ENCODE peak calls at places on chromosomes 7 and 10, in six cellular contexts. K is NT2/D1, W is GM12878, H is HepG2, V is K562, X is SK-N-SH. B is an unnamed sample.

GRCh38 chr10:91883549-91884542 is 25.4 kb downstream of the FGFBP3 start:
- DNase-seq in W (no peak), V (no peak), H (peak; percentile 8), X (no peak), K (no peak), B (no peak)

GRCh38 chr7:131554880-131555516 is 1.4 kb downstream of the PODXL start:
- DNase-seq in W (no peak), X (no peak), V (no peak), K (no peak), H (no peak), B (no peak)

GRCh38 chr7:83119002-83119358 is 43.7 kb downstream of the PCLO start:
- DNase-seq in K (no peak), W (no peak), H (no peak), X (no peak), V (no peak), B (no peak)

GRCh38 chr7:22549667-22550513 is 49.9 kb upstream of the STEAP1B start:
- DNase-seq in X (peak; percentile 73), K (no peak), V (no peak), H (peak; percentile 7), W (no peak), B (peak; percentile 39)

GRCh38 chr7:98278408-98278807 is 3.1 kb upstream of the BRI3 start:
- DNase-seq in X (peak; percentile 22), H (peak; percentile 24), K (no peak), W (no peak), V (no peak), B (no peak)

GRCh38 chr10:3828404-3829192 is 43.6 kb upstream of the KLF6 start:
- DNase-seq in X (no peak), V (peak; percentile 70), W (no peak), K (no peak), H (no peak), B (no peak)

GRCh38 chr7:75638607-75639070 is 100.1 kb downstream of the HIP1 start:
- DNase-seq in V (no peak), X (peak; percentile 92), W (no peak), H (no peak), K (no peak), B (no peak)

GRCh38 chr10:132521466-132522102 is 16.0 kb upstream of the INPP5A start:
- DNase-seq in K (no peak), V (no peak), W (no peak), X (no peak), H (no peak), B (no peak)

GRCh38 chr7:32893722-32894121 is 2.2 kb upstream of the KBTBD2 start:
- DNase-seq in X (no peak), H (no peak), W (no peak), V (no peak), K (no peak), B (no peak)

GRCh38 chr10:80422221-80422536 is 13.8 kb downstream of the PRXL2A start:
- DNase-seq in K (no peak), H (no peak), X (no peak), W (no peak), V (no peak), B (no peak)

GRCh38 chr10:121509776-121510175 is 88.5 kb downstream of the FGFR2 start:
- DNase-seq in X (no peak), V (no peak), K (no peak), H (no peak), W (no peak), B (no peak)

GRCh38 chr10:30820282-30820991 is 190.9 kb upstream of the LYZL2 start:
- DNase-seq in K (no peak), H (no peak), X (peak; percentile 48), V (no peak), W (no peak), B (no peak)

GRCh38 chr10:66350622-66351399 is 575.0 kb upstream of the LRRTM3 start:
- DNase-seq in H (no peak), V (no peak), K (no peak), X (no peak), W (no peak), B (no peak)

DNA sequence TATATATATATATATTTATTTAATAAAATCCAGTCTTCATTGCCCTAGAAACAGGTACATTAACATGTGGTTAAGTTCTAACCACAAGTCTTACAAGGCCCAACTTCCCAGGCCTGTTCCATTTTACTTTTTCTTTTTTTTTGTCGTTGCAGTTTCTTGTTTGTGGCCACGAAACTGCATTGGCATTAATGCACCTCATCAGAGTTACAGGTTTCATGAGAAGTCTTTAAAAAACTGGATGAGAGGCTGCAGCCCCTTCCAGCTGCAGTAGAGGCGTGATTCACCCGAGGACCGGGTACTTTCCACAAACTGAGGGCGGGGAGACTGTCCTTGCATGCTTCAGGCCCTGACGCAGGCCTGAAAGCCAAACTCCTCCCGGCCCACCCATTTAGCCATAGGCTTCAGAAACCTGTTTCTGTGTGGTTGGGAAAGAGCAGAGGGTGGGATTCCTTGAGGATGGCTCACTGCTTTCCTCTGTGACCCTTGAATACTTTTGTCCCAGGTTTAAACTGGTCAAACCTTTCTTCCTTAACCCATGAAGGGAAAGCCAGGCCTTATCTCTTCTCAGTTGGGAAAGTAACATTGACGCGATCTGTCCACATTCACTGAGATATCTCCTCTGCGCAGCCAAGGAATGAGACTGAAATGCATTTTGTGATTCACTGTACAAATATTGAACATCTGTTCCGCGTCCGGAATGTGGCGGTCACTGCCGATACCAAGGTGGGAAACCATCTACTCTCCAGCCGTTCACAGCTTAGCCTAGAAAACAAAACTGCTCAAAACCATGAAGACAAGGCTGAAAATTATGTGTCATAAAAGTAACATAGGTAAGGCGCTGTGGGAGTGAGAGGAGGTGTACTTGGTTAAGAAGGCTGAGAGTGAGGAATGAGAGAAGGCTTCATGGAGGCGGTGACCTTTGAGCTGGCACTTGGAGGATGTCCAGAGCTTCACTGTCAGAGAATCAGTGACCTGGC is 311.7 kb downstream of the GATA3 start:
- DNase-seq in H (peak; percentile 42), W (peak; percentile 12), V (no peak), X (no peak), K (no peak), B (no peak)
- TF ChIP-seq YY1 in H (no peak), W (no peak), V (no peak), X (no peak), K (no peak), B (no peak)

GRCh38 chr7:79268730-79269129 is 184.7 kb downstream of the MAGI2 start:
- DNase-seq in X (no peak), H (no peak), K (no peak), V (no peak), W (no peak), B (no peak)
- TF ChIP-seq YY1 in X (no peak), H (no peak), K (no peak), V (no peak), W (no peak), B (no peak)

DNA sequence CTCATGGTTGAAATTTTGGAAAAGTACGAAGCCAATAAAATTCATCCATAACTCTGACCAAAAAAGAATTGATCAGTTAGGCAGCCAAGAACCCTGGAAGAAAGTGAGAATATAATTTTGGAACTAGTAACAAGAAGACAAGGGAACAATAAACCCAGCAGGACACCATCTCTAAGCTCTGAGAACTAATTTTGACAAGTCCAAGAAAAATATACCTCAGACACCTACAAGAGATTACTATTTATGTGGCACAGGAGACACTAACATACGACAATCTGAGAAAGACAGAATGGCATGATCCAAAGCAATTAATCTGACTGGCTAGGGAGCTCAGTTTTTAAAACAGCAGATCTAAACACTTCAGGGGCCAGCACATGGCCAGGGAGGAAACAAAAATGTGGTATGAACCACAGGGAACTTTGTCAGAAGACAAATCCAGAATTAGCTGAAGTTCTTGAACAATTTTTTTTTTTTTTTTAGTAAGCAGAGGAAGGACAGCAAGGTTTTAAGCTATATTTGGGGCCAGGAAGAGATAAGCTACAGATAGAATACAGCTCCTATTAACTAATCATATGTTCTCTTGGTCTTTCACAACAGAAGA is 38.9 kb downstream of the PARD3 start:
- DNase-seq in V (no peak), H (no peak), X (no peak), W (no peak), K (no peak), B (no peak)
- TF ChIP-seq YY1 in V (no peak), H (no peak), X (no peak), W (no peak), K (no peak), B (no peak)

DNA sequence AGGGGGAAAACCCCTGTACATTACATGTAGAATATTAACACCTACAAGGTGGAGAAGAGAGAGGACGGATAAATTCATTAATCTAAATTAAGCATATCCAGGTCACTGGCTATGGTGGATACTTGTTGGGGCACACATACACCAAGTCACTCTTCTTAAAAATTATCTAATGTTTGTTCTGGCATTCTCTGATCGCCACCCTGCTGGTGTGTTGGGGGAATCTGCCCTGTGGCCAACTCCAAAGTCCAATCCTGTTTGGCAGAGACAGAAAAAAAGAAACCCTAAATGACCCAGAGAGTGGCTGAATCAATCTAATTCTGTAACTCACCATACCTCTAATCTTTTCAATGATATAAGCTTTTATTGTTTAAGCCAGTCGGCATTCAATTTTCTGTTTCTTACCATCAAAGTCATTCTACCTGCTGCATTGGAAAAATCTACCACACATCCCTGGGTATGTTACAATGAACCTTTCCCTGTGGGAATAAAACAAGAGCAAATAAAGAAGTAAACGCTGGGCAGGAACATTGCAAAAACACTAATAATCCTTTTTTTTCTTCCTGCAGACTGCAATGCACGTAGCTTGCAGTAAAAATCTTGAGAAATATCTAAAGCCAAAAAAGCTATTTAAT is 34.2 kb downstream of the ELMO1 start:
- DNase-seq in X (no peak), H (peak; percentile 37), W (no peak), V (no peak), K (no peak), B (no peak)
- TF ChIP-seq YY1 in X (no peak), H (no peak), W (no peak), V (no peak), K (no peak), B (no peak)

DNA sequence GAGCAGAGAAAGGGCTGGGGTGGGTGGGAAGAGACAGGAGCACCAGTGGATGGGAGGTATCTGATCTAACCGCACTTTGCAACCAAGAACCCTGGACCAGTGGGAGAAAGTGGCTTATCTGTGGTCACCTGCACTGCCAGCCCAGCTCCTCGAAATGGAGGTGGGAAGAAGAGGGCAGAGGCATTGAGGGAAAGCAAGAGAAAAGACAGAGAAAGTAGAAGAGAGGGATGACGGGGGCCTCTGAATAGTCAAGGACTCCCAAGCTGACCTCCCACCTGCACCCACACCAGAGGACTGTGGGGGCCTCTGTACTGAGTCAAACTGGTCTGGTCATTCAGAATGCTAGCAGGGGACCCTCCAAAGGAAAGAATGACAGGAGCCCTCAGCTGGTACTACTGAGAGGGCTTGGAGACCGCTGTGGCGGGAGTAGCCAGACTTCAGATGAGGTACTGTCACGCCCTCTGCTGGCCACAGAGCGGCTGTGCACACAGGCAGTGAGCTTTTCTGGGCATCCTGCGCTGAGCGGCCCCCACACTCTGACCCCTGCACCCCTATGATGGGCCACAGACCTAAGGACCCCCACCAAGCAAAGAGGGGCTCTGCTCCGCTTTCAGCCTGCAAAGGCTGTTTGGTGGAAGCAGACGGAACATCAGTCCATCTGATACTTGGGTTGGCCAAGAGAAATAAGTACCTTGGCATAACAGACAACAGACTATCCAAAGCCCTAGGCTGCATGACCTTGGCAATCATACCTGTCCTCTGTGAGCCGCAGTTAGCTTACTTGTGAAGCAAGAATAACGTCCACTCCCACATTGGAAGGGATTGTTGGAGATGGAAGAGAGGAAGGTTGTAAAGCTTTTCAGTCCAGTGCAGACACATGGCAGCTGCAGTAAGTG is 112.9 kb downstream of the COL13A1 start:
- DNase-seq in X (peak; percentile 87), K (peak; percentile 50), V (peak; percentile 81), H (peak; percentile 45), W (no peak), B (peak; percentile 35)
- TF ChIP-seq YY1 in X (no peak), K (no peak), V (no peak), H (no peak), W (peak; percentile 20), B (no peak)